ENCODE peak calls at places on chromosomes 12 and 14, in nine cellular contexts. K is esophagus squamous epithelium, M is heart left ventricle, Q is suprapubic skin, G is iPS DF 6.9, C is PC-9, Y is IMR-90, T is left lung, J is uterus. P is an unnamed sample.

GRCh38 chr12:57213068-57213715 is 3.4 kb upstream of the NXPH4 start:
- DNase-seq in C (peak; percentile 92), T (peak; percentile 95), Y (peak; percentile 81), G (no peak), J (peak; percentile 90), K (no peak), M (peak; percentile 89), Q (peak; percentile 94), P (no peak)

GRCh38 chr14:60240139-60240856 is 8.7 kb upstream of the PPM1A start:
- DNase-seq in C (no peak), K (no peak), Y (no peak), J (no peak), T (no peak), Q (no peak), G (no peak), M (no peak), P (no peak)

GRCh38 chr14:50210074-50210473 is 21.3 kb downstream of the SOS2 start:
- DNase-seq in K (no peak), Q (no peak), Y (no peak), T (no peak), C (no peak), G (no peak), J (no peak), M (no peak), P (no peak)

GRCh38 chr12:43238281-43238680 is 313.7 kb downstream of the ADAMTS20 start:
- DNase-seq in Y (no peak), T (no peak), G (no peak), K (no peak), J (no peak), C (no peak), Q (no peak), M (no peak), P (no peak)

GRCh38 chr14:52949711-52950409 is 990 bp downstream of the FERMT2 start:
- DNase-seq in T (no peak), G (no peak), K (no peak), Q (no peak), Y (peak; percentile 46), J (no peak), M (no peak), C (no peak), P (no peak)

GRCh38 chr14:92487513-92488133 is 26.0 kb upstream of the RIN3 start:
- DNase-seq in Y (no peak), K (no peak), Q (no peak), M (no peak), C (no peak), J (no peak), T (no peak), G (no peak), P (peak; percentile 17)

GRCh38 chr14:98931911-98932310 is 340.1 kb downstream of the BCL11B start:
- DNase-seq in T (no peak), K (no peak), Q (peak; percentile 69), M (no peak), J (no peak), G (no peak), C (no peak), Y (no peak), P (peak; percentile 21)

GRCh38 chr12:95117178-95117599 is 43.8 kb upstream of the NR2C1 start:
- DNase-seq in Y (peak; percentile 75), K (no peak), Q (no peak), T (no peak), C (peak; percentile 48), M (peak; percentile 50), J (peak; percentile 59), G (no peak), P (no peak)

GRCh38 chr14:90087433-90087832 is 25.6 kb downstream of the KCNK13 start:
- DNase-seq in C (no peak), Y (peak; percentile 58), M (peak; percentile 79), Q (no peak), J (no peak), G (no peak), K (no peak), T (no peak), P (no peak)

DNA sequence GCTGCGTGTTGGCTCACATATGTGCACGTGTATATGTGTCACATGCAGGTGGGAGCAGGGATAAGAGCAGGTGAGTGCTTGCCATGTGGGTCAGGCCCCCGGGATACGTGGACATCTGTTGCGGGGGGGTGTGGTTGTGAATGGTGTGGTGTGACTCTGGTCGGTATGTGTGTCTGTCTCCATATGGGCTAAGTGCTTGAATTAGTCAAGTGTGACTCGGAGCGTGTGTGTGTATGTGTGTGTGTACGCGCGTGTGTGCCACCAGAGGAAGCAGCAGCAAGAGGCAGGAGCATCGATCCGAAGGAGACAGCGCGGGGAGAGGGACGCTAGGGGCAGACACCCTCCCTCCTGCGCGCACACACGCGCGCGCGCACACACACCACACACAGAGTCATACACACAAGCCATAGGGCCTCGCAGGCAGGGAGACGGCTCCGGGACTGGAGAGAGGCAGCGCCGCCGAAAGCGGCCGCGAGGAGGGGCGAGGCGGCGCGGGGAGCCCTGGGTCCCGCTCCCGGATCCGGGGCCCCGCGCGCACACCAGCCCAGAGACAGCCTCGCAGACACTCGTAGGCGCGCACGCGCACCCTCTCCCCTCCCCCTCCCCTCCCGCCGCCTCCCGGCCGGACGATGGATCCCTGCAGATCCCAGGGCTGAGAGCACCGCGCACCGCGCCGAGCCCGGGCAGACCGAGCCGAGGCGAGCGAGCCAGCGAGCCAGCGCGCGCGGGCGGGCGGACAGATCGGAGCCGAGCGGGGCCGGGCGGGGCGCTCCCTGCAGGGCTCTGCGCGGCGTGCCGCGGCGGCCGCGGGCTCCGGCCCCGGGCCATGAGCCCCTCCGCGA is at the start of gene ASIC1:
- DNase-seq in J (peak; percentile 79), Y (peak; percentile 67), G (no peak), T (peak; percentile 87), K (no peak), Q (no peak), M (peak; percentile 71), C (peak; percentile 59), P (peak; percentile 75)
- H3K27ac ChIP-seq in J (peak within 1 kb of the TSS; percentile 51), Y (peak within 1 kb of the TSS; percentile 71), G (no peak within 1 kb of the TSS), T (no peak within 1 kb of the TSS), K (peak within 1 kb of the TSS; percentile 54), Q (no peak within 1 kb of the TSS), M (no peak within 1 kb of the TSS), C (no peak within 1 kb of the TSS), P (no peak within 1 kb of the TSS)

DNA sequence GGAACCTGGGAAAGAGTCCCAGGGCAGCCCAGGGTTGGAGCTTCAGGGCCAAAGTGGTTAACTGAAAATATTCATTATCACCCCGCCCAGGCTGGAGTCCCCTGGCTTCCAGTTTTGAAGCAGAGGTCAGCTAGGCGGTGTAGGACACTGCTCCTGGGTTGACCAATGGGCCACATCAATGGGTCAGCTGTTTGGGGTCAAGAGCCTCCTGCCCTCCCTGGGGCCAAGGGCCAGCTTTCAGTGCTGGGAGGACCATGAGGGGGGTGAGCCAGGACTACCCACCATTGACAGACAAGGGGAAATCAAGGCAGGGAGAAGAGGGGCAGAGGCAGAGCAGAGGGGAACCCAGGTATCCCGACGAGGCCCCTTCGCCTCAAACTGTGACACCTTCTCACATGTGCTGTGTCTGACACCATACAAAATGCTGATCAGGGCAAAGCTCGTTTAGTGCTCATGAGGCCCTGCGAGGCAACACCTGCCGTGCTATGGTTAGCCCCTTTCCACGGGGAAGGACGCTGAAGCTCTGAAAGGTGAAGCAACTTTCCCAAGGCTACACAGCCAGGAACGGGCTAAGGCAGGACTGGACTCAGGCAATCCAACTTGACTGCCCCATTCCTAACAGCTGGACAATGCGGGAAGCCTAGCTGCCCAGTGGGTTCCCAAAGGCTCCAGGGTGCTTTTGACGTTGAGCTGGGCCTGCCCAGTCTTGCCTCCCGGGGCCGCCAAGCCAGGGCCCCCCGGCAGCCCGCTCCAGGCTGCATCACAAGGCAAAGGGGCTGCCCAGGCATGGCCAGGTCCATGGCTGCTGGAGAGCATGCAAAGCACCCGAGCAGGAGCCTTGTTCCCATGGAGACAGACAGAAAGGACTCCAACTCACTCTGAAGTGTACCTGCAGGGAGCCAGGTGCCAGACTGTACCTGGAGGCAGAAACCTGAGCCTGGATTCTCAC is 2.0 kb downstream of the SYNE3 start:
- DNase-seq in Y (no peak), K (no peak), M (no peak), C (no peak), J (no peak), T (no peak), G (no peak), Q (peak; percentile 76), P (peak; percentile 72)
- H3K4me3 ChIP-seq in Y (no peak overlapping the region), K (peak overlapping the region; percentile 58), M (peak overlapping the region; percentile 86), C (no peak overlapping the region), J (no peak overlapping the region), T (peak overlapping the region; percentile 84), G (no peak overlapping the region), Q (peak overlapping the region; percentile 82), P (no peak overlapping the region)

GRCh38 chr12:5487971-5488955 is 56.4 kb downstream of the NTF3 start:
- DNase-seq in Y (peak; percentile 89), Q (no peak), G (no peak), K (no peak), T (no peak), C (no peak), J (no peak), M (no peak), P (no peak)
- H3K36me3 ChIP-seq in Y (peaks cover 16% of the 10 kb centered on the region), Q (no peaks in the 10 kb centered on the region), G (no peaks in the 10 kb centered on the region), K (no peaks in the 10 kb centered on the region), T (no peaks in the 10 kb centered on the region), C (no peaks in the 10 kb centered on the region), J (no peaks in the 10 kb centered on the region), M (no peaks in the 10 kb centered on the region), P (no peaks in the 10 kb centered on the region)

GRCh38 chr14:33679025-33679424 is 271.8 kb downstream of the EGLN3 start:
- DNase-seq in K (no peak), Y (no peak), C (no peak), G (no peak), T (no peak), M (no peak), J (no peak), Q (no peak), P (no peak)

GRCh38 chr14:33676135-33676566 is 274.7 kb downstream of the EGLN3 start:
- DNase-seq in M (peak; percentile 36), C (no peak), T (peak; percentile 70), G (peak; percentile 39), Y (no peak), J (no peak), K (no peak), Q (no peak), P (peak; percentile 71)

GRCh38 chr14:33678012-33678411 is 272.9 kb downstream of the EGLN3 start:
- DNase-seq in K (no peak), Y (no peak), C (no peak), J (no peak), T (no peak), M (no peak), G (no peak), Q (no peak), P (no peak)

GRCh38 chr14:33674716-33675115 is 276.2 kb downstream of the EGLN3 start:
- DNase-seq in Y (no peak), M (no peak), J (no peak), G (no peak), T (no peak), C (no peak), K (no peak), Q (no peak), P (no peak)

DNA sequence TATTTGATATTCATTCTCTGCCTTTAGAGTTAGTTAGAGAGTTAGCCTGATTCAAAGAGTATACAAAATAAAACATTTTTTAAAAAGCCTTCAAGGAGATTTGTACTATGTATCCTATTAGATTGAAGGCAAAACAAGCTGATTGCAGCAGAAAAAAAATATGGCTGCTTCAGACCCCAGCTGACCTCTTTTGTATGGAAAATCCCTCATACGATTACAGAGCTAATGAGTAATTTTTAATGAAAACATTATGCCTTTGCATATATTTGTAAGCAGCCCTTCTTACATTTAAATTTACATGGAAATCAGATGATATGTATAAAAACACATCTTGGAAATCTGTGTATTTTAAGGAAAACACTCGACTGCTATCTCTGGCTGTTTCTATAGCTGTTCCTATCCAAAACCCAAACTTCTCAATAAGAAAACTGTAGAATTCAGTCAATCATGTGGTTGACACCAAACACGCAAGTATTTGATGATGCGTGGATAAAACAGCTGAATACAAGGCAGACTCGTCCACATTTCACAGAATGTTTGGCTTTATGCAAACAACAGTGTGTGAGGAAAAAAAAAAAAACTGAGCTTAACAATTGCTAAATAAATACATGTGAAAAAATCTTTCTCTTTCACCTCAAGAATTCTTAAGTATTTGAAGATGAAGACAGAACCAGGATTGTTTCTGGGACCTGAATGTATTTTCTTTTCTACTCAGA is 275.3 kb downstream of the EGLN3 start:
- DNase-seq in T (no peak), M (no peak), K (no peak), G (no peak), Q (no peak), J (no peak), C (no peak), Y (no peak), P (no peak)
- H3K27ac ChIP-seq in T (no peak overlapping the region), M (no peak overlapping the region), K (no peak overlapping the region), G (no peak overlapping the region), Q (no peak overlapping the region), J (no peak overlapping the region), C (no peak overlapping the region), Y (no peak overlapping the region), P (no peak overlapping the region)